ENCODE peak calls at places on chromosomes 12 and 14, in ten cellular contexts. H, K, L, Y, U, B, N, J, T and X are unnamed samples.

GRCh38 chr14:75697371-75697770 is 36.3 kb downstream of the TTLL5 start:
- DNase-seq in H (no peak), L (no peak), N (no peak), T (no peak), B (peak), K (no peak), U (no peak), Y (no peak), J (no peak), X (no peak)

GRCh38 chr12:49552014-49552413 is 13.2 kb downstream of the KCNH3 start:
- DNase-seq in Y (no peak), B (no peak), N (no peak), U (no peak), L (no peak), K (no peak), T (no peak), H (no peak), J (no peak), X (no peak)

GRCh38 chr12:21336656-21337055 is 1.9 kb upstream of the SLCO1A2 start:
- DNase-seq in N (no peak), H (no peak), L (no peak), Y (no peak), B (peak), J (no peak), K (no peak), U (no peak), T (no peak), X (no peak)

GRCh38 chr12:116130431-116130830 is 147.1 kb downstream of the MED13L start:
- DNase-seq in B (peak), Y (no peak), J (no peak), U (peak), K (no peak), L (no peak), T (no peak), N (no peak), H (peak), X (no peak)

GRCh38 chr12:64814432-64814831 is 10.0 kb upstream of the TBC1D30 start:
- DNase-seq in L (no peak), T (no peak), U (no peak), N (no peak), J (no peak), H (no peak), K (no peak), Y (no peak), B (no peak), X (no peak)

GRCh38 chr12:2794736-2795289 is at the start of gene FKBP4:
- DNase-seq in U (peak), L (peak), J (peak), B (peak), Y (peak), H (peak), T (peak), K (peak), N (peak), X (peak)

GRCh38 chr12:12718853-12719252 is 1.7 kb downstream of the CDKN1B start:
- DNase-seq in H (peak), U (no peak), T (no peak), L (no peak), J (peak), N (no peak), K (no peak), B (no peak), Y (no peak), X (peak)

GRCh38 chr12:122951406-122951805 is 14.9 kb downstream of the ABCB9 start:
- DNase-seq in J (no peak), H (peak), T (peak), Y (no peak), L (no peak), B (no peak), K (no peak), N (no peak), U (peak), X (no peak)

GRCh38 chr12:7321624-7322023 is 17.8 kb downstream of the ACSM4 start:
- DNase-seq in U (no peak), N (no peak), H (no peak), T (no peak), J (no peak), Y (no peak), K (no peak), B (no peak), L (no peak), X (no peak)

GRCh38 chr14:81400202-81400678 is at the start of gene STON2:
- DNase-seq in J (peak), L (no peak), T (peak), B (peak), U (peak), K (peak), Y (peak), H (peak), N (peak), X (peak)

GRCh38 chr12:121513464-121514183 is 67.2 kb downstream of the KDM2B start:
- DNase-seq in L (peak), T (peak), K (peak), J (peak), H (peak), Y (peak), U (no peak), B (no peak), N (no peak), X (no peak)

GRCh38 chr14:63006515-63006914 is 38.7 kb downstream of the KCNH5 start:
- DNase-seq in H (no peak), U (no peak), B (no peak), N (no peak), L (no peak), K (no peak), T (no peak), J (no peak), Y (no peak), X (no peak)

GRCh38 chr14:89899917-89900680 is 54.4 kb downstream of the EFCAB11 start:
- DNase-seq in K (peak), Y (no peak), J (no peak), B (no peak), N (peak), T (peak), U (no peak), L (no peak), H (peak), X (peak)

GRCh38 chr14:24329736-24330135 is 5.1 kb downstream of the ADCY4 start:
- DNase-seq in K (no peak), H (no peak), L (no peak), B (peak), N (no peak), Y (no peak), J (peak), U (no peak), T (no peak), X (no peak)

GRCh38 chr14:20436363-20436755 is 393 bp upstream of the KLHL33 start:
- DNase-seq in U (peak), T (no peak), L (no peak), H (peak), K (no peak), J (no peak), N (no peak), Y (no peak), B (no peak), X (no peak)

GRCh38 chr14:83548061-83548839 is 1981.7 kb upstream of the FLRT2 start:
- DNase-seq in T (no peak), K (no peak), B (no peak), U (peak), H (peak), Y (no peak), L (no peak), J (no peak), N (no peak), X (peak)

GRCh38 chr12:48972213-48973021 is 882 bp upstream of the WNT10B start:
- DNase-seq in T (no peak), B (no peak), H (peak), L (peak), J (peak), K (no peak), Y (no peak), N (peak), U (peak), X (no peak)

GRCh38 chr12:13851828-13852227 is 129.6 kb downstream of the GRIN2B start:
- DNase-seq in K (no peak), L (peak), N (no peak), H (no peak), Y (peak), J (no peak), B (no peak), T (no peak), U (no peak), X (no peak)

GRCh38 chr12:2057793-2058408 is 5.1 kb downstream of the CACNA1C start:
- DNase-seq in Y (no peak), U (no peak), T (no peak), K (no peak), H (no peak), B (no peak), L (no peak), J (no peak), N (no peak), X (no peak)

GRCh38 chr14:22291406-22291805 is 297.6 kb downstream of the DAD1 start:
- DNase-seq in N (no peak), T (no peak), U (peak), K (no peak), H (peak), Y (no peak), B (no peak), J (no peak), L (no peak), X (no peak)

GRCh38 chr14:35384386-35385041 is 20.0 kb downstream of the NFKBIA start:
- DNase-seq in H (peak), B (peak), L (no peak), U (peak), T (no peak), N (no peak), K (no peak), Y (no peak), J (no peak), X (peak)

GRCh38 chr14:23548351-23549318 is 2.9 kb downstream of the ZFHX2 start:
- DNase-seq in H (no peak), N (no peak), K (no peak), Y (no peak), B (no peak), L (peak), J (no peak), T (no peak), U (peak), X (peak)

GRCh38 chr12:73984552-73984951 is 553.1 kb upstream of the ATXN7L3B start:
- DNase-seq in K (no peak), Y (no peak), J (no peak), U (no peak), T (no peak), N (no peak), L (no peak), H (no peak), B (no peak), X (no peak)

GRCh38 chr12:24919346-24920001 is 29.4 kb downstream of the BCAT1 start:
- DNase-seq in T (no peak), U (no peak), N (no peak), H (no peak), B (no peak), L (no peak), J (peak), K (no peak), Y (no peak), X (no peak)

GRCh38 chr12:128637616-128638606 is 185.8 kb downstream of the SLC15A4 start:
- DNase-seq in N (no peak), L (no peak), K (no peak), U (no peak), Y (no peak), H (no peak), B (no peak), J (no peak), T (no peak), X (no peak)

GRCh38 chr14:70753518-70753953 is 55.8 kb downstream of the MAP3K9 start:
- DNase-seq in U (no peak), L (no peak), B (no peak), H (no peak), K (no peak), J (no peak), Y (no peak), N (no peak), T (no peak), X (no peak)

GRCh38 chr14:68208726-68209125 is 389.1 kb downstream of the RAD51B start:
- DNase-seq in T (no peak), K (no peak), H (no peak), U (no peak), L (no peak), Y (no peak), N (no peak), J (no peak), B (no peak), X (no peak)

GRCh38 chr12:47124451-47124850 is 44.7 kb upstream of the AMIGO2 start:
- DNase-seq in B (no peak), T (no peak), N (no peak), L (no peak), J (no peak), Y (no peak), K (no peak), U (peak), H (peak), X (no peak)